ENCODE peak calls at places on chromosomes 3 and 15, in six cellular contexts. E is K562, Y is GM12892, W is GM12878, H is HepG2, A is H1. C is an unnamed sample.

GRCh38 chr15:77771616-77772015 is 138.9 kb upstream of the LINGO1 start:
- DNase-seq in A (no peak), E (no peak), W (no peak), Y (no peak), H (no peak), C (no peak)

GRCh38 chr3:25783661-25784512 is 644 bp upstream of the NGLY1 start:
- DNase-seq in A (no peak), Y (no peak), H (peak), E (peak), W (no peak), C (no peak)

GRCh38 chr3:47870156-47870555 is 67.2 kb downstream of the DHX30 start:
- DNase-seq in A (no peak), Y (no peak), W (no peak), E (no peak), H (no peak), C (no peak)

GRCh38 chr3:172687501-172687900 is 23.4 kb downstream of the NCEH1 start:
- DNase-seq in Y (no peak), E (no peak), H (no peak), A (no peak), W (no peak), C (no peak)

GRCh38 chr15:67674983-67675382 is 132.5 kb downstream of the MAP2K5 start:
- DNase-seq in H (no peak), A (no peak), Y (no peak), E (no peak), W (no peak), C (no peak)

GRCh38 chr15:32669870-32670623 is 28.5 kb downstream of the SCG5 start:
- DNase-seq in Y (no peak), H (peak), W (no peak), A (no peak), E (no peak), C (no peak)

GRCh38 chr3:126349611-126350501 is 7.4 kb downstream of the KLF15 start:
- DNase-seq in W (no peak), Y (no peak), H (no peak), A (peak), E (no peak), C (no peak)

GRCh38 chr3:9757427-9757826 is 7.7 kb downstream of the OGG1 start:
- DNase-seq in E (no peak), A (no peak), H (no peak), W (no peak), Y (no peak), C (no peak)

GRCh38 chr15:29053006-29053405 is 167.2 kb downstream of the APBA2 start:
- DNase-seq in E (no peak), W (no peak), A (no peak), H (no peak), Y (no peak), C (no peak)

GRCh38 chr3:37934631-37935289 is 55.8 kb upstream of the VILL start:
- DNase-seq in H (no peak), Y (no peak), E (no peak), A (no peak), W (no peak), C (no peak)

GRCh38 chr3:123286308-123287023 is 84.7 kb downstream of the SEC22A start:
- DNase-seq in W (no peak), H (peak), E (peak), Y (peak), A (peak), C (peak)

GRCh38 chr3:183697123-183697609 is 431 bp upstream of the YEATS2 start:
- DNase-seq in H (no peak), A (no peak), W (no peak), E (no peak), Y (no peak), C (no peak)

GRCh38 chr3:37308247-37308646 is 133.9 kb upstream of the LRRFIP2 start:
- DNase-seq in H (peak), W (no peak), A (no peak), Y (no peak), E (peak), C (no peak)

GRCh38 chr15:40270246-40270995 is 12.4 kb downstream of the ANKRD63 start:
- DNase-seq in E (no peak), Y (no peak), H (no peak), A (no peak), W (no peak), C (no peak)

GRCh38 chr15:31337352-31338031 is 10.9 kb downstream of the KLF13 start:
- DNase-seq in E (no peak), Y (no peak), A (no peak), H (no peak), W (no peak), C (no peak)

GRCh38 chr15:31336943-31337295 is 10.3 kb downstream of the KLF13 start:
- DNase-seq in Y (no peak), H (no peak), A (no peak), W (no peak), E (no peak), C (no peak)

GRCh38 chr15:31338879-31339557 is 12.4 kb downstream of the KLF13 start:
- DNase-seq in Y (no peak), W (peak), H (peak), E (no peak), A (no peak), C (no peak)

GRCh38 chr15:31339558-31339895 is 12.9 kb downstream of the KLF13 start:
- DNase-seq in A (no peak), Y (no peak), H (no peak), E (no peak), W (no peak), C (no peak)

DNA sequence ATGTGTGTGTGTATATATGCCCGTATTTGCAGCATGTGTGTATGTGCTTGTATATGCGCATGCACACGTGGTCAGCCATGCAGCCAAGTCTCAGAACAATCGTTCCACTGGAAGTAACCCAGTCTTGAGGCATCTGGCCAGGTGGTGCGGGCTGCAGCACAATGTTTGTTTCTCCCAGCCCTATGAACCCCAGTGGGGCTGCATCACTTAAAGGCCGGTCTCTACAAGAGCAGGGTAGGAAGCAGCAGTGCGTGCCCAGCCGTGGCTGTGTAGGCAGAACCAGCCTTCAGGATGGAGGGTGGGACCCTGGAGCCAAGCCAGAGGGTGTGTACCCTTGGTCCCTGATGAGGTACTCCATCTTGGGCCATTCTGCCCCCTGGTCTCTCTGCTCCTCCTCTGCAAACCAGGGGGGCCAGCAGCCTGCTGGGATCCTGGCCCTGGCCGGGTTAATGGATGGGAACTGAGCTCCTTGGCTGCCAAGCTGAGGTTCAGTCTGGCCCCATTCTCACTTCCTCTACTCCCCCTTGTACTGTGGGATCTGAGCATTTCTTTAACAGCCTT is 11.8 kb downstream of the KLF13 start:
- DNase-seq in A (no peak), W (no peak), H (no peak), Y (no peak), E (no peak), C (no peak)
- TF ChIP-seq TAF1 in A (no peak), W (no peak), H (no peak), Y (no peak), E (no peak), C (no peak)

GRCh38 chr3:45166283-45166879 is 20.2 kb upstream of the CDCP1 start:
- DNase-seq in A (no peak), E (no peak), H (no peak), W (no peak), Y (no peak), C (no peak)

GRCh38 chr3:45170071-45170470 is 23.9 kb upstream of the CDCP1 start:
- DNase-seq in Y (no peak), E (no peak), A (no peak), H (no peak), W (no peak), C (no peak)

GRCh38 chr3:45165497-45166282 is 19.5 kb upstream of the CDCP1 start:
- DNase-seq in H (no peak), Y (no peak), A (no peak), W (no peak), E (no peak), C (no peak)

GRCh38 chr3:45168451-45168850 is 22.3 kb upstream of the CDCP1 start:
- DNase-seq in W (no peak), H (no peak), A (no peak), Y (no peak), E (no peak), C (no peak)

DNA sequence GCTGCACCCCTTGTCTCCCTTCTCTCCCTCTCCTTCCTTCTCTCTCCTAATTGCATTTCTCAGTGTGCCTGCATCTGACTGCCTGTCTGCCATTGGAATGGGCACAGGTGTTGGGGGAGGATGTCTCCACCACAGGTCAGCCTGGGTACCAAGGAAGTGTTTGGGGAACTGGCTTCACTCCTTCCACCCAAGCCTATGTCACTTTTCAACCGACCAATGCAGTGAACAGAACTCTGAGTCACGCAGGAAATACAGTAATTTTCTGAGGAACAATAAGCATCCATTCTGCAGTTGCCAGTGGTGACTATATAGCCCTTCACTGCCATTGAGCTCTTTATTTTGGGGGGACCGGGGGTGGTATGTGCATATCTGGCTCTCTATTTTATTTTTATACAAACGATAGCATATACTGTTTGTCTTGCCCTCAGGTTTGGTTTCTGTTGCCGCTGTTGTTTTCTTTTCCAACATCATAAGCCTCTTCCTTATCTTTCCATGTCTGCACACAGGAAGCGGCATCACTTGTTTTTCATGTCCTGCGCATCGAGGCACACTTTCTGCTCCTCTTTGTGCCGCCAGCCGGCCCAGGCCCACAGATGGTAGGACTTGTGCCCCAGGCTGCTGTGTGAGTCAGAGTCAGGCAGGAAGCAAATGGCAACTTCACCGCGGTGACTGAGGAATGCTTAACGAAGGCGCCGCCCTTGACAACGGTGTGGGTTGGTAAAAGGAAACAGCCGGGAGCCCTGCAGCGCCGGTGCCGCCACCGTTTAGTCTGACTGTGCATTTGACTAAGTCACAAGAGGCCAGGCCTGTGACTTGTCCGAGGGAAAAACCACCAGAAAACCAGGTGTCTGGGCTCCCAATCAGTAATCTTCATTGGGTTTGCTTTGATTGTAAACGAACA is 21.1 kb upstream of the CDCP1 start:
- DNase-seq in E (peak), Y (peak), W (no peak), H (no peak), A (peak), C (no peak)
- TF ChIP-seq POLR2AphosphoS5 in E (peak), Y (no peak), W (no peak), H (no peak), A (peak), C (no peak)

DNA sequence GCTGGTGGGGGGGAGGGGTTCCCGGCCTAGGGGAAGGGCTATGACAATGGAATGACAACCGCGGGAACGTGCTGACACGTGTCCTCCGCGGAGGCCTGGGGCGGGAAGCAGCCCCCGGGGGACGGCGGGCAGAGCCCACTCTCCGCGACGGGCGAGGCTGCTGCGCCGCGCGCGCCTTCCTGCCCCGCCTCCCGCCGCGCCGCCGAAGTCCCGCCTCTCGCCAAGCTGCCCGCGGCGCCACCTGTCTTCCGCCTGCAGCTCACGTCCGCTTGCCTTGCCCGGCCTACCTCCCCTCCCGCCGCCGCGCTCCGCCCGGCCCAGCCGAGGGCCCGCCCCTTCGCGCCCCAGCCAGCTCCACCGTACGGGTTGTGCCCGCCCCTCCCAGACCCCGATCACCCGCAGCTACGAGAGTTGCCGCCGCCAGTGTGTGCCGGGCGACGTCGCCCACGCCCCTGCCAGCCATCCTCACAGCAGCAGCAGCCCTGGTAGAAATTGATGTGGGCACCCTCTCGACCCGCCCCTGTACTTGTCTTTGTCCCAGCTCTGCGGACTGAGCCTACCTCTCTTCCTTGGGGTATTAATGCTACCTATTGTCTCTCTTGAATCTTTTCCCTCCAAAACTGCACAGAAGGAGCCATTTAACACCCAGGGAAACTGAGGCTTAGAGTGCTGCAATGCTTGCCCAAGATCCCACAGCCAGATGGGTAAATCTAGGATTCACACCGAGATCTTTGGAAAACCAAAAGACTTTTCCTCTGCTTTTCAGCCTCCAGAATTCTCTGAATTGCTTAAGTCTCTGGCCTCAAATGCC is at the start of gene PARP16:
- DNase-seq in E (peak), Y (peak), A (peak), H (peak), W (peak), C (peak)
- TF ChIP-seq POLR2A in E (peak), Y (peak), A (peak), H (peak), W (peak), C (peak)

DNA sequence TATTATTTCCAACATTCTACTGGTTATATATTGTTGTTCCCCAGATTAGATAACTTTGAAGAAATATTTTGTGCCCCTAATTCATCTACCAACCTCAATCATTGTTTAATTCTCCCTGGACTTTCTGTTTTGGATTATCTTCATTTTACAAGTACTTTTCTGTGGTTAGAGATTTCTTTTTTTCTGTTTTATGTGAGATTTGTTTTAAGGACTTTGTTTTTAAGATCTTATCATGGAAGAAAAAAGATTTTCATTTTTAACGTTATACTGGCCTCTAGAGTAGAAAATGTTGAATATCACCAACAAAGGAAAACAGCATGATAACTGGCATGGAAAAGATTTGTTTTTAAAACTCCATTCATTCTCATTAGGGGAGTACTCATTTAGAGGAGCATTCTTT is 210.9 kb upstream of the KCNMB2 start:
- DNase-seq in Y (no peak), A (no peak), H (no peak), W (no peak), E (no peak), C (no peak)
- TF ChIP-seq TAF1 in Y (no peak), A (no peak), H (no peak), W (no peak), E (no peak), C (no peak)

GRCh38 chr3:14810070-14810732 is 8.6 kb upstream of the FGD5 start:
- DNase-seq in A (peak), H (no peak), E (peak), Y (no peak), W (no peak), C (no peak)
- TF ChIP-seq POLR2AphosphoS5 in A (no peak), H (no peak), E (no peak), Y (no peak), W (no peak), C (no peak)

DNA sequence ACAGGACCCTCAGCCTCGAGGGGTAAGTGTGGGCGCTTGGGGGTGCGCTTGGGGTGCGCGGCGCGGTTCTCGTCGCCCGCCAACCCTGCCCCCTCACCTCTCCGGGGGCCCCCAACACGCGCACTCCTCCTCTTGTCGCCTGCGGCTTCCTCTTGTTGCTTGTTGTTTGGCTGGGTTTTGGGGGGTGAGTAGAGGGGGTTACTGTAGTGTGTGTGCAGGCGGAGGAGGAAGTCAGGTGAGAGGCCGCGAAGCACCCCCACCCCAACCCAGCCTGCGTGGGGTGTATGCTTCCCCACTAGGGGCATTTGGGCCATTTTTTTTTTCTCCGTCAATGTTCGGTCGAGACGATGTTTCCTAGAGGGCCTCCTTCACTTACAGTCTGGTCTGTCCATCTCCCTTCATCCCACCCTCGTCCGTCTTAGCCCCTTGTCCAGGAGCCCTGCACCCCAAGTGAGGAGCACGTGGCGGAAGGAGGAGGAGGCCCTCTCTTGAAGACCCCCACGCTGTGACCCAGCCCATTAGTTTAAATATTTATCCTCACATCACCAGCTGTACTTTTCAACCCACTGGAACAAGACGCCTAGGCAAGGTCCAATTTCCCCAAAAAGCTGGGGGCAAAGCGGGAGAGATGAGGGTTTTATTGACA is 20.4 kb upstream of the SATB1 start:
- DNase-seq in E (no peak), H (no peak), Y (no peak), W (no peak), A (no peak), C (no peak)
- TF ChIP-seq POLR2A in E (no peak), H (no peak), Y (no peak), W (no peak), A (no peak), C (no peak)

GRCh38 chr15:45180201-45180600 is 7.6 kb downstream of the SHF start:
- DNase-seq in E (no peak), A (no peak), Y (no peak), W (no peak), H (no peak), C (no peak)
- TF ChIP-seq TAF1 in E (no peak), A (no peak), Y (no peak), W (no peak), H (no peak), C (no peak)

GRCh38 chr3:49093853-49094767 is at the start of gene QRICH1:
- DNase-seq in E (peak), A (peak), W (peak), H (peak), Y (peak), C (peak)

GRCh38 chr3:49098429-49098828 is 4.6 kb upstream of the QRICH1 start:
- DNase-seq in W (no peak), Y (no peak), A (no peak), E (peak), H (no peak), C (no peak)

GRCh38 chr3:49098910-49099630 is 5.2 kb upstream of the QRICH1 start:
- DNase-seq in W (no peak), Y (no peak), H (no peak), A (no peak), E (no peak), C (no peak)

GRCh38 chr3:49092948-49093852 is 671 bp downstream of the QRICH1 start:
- DNase-seq in E (peak), W (peak), A (peak), Y (peak), H (peak), C (peak)
- TF ChIP-seq POLR2AphosphoS5 in E (no peak), W (no peak), A (no peak), Y (no peak), H (peak), C (peak)

C was measured in GM12891.